ENCODE peak calls at places on chromosomes 6 and 20, in four cellular contexts. One of them, this sample, is unnamed.

GRCh38 chr20:32007787-32008616 is 2.2 kb upstream of the CCM2L start:
- DNase-seq in stomach: no peak
- DNase-seq in transverse colon: no peak
- DNase-seq in A549: no peak
- DNase-seq in this sample: no peak

GRCh38 chr6:159062564-159062945 is 17.8 kb upstream of the TAGAP start:
- DNase-seq in A549: no peak
- DNase-seq in transverse colon: no peak
- DNase-seq in stomach: no peak
- DNase-seq in this sample: no peak

GRCh38 chr6:100415780-100416179 is 48.9 kb downstream of the SIM1 start:
- DNase-seq in stomach: no peak
- DNase-seq in A549: no peak
- DNase-seq in transverse colon: no peak
- DNase-seq in this sample: no peak

GRCh38 chr20:54029176-54029575 is 41.2 kb downstream of the BCAS1 start:
- DNase-seq in A549: no peak
- DNase-seq in transverse colon: no peak
- DNase-seq in stomach: no peak
- DNase-seq in this sample: no peak

GRCh38 chr6:108685970-108686369 is 125.3 kb downstream of the FOXO3 start:
- DNase-seq in transverse colon: no peak
- DNase-seq in stomach: no peak
- DNase-seq in A549: no peak
- DNase-seq in this sample: no peak

GRCh38 chr20:54293526-54293925 is 85.6 kb downstream of the PFDN4 start:
- DNase-seq in transverse colon: no peak
- DNase-seq in A549: no peak
- DNase-seq in stomach: no peak
- DNase-seq in this sample: no peak

GRCh38 chr6:107304421-107305025 is 154.8 kb downstream of the PDSS2 start:
- DNase-seq in A549: no peak
- DNase-seq in transverse colon: no peak
- DNase-seq in stomach: no peak
- DNase-seq in this sample: no peak

GRCh38 chr6:134007077-134007476 is 45.3 kb downstream of the SLC2A12 start:
- DNase-seq in transverse colon: peak
- DNase-seq in A549: no peak
- DNase-seq in stomach: peak
- DNase-seq in this sample: no peak

GRCh38 chr20:34322267-34323105 is 19.3 kb upstream of the AHCY start:
- DNase-seq in stomach: no peak
- DNase-seq in transverse colon: no peak
- DNase-seq in A549: no peak
- DNase-seq in this sample: no peak

GRCh38 chr6:44542401-44543116 is 155.1 kb downstream of the CDC5L start:
- DNase-seq in transverse colon: no peak
- DNase-seq in stomach: no peak
- DNase-seq in A549: no peak
- DNase-seq in this sample: no peak

GRCh38 chr6:154650351-154650750 is 82.9 kb upstream of the SCAF8 start:
- DNase-seq in A549: no peak
- DNase-seq in transverse colon: no peak
- DNase-seq in stomach: no peak
- DNase-seq in this sample: no peak

DNA sequence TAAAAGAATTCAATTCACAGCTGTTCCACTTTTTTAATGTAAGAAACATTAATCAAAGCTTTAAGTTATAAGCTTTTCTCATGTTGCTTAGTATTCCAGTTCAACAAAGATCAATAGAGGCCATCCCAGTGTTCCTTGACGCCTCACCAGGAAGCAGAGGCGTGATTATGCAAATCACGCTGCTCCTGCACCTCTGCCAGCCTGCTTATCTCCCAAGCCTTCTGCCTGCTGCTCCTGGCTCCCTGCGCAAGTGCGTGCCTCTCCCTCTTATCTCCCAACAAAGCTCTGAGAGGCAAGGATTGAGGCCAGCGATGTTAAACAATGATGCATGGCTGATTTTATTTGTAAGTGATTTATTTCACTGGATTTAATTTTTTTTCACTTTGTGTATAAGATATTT is 42.8 kb downstream of the INSM1 start:
- DNase-seq in A549: no peak
- DNase-seq in stomach: peak
- DNase-seq in transverse colon: peak
- DNase-seq in this sample: no peak
- TF ChIP-seq EP300 in A549: no peak
- TF ChIP-seq EP300 in stomach: no peak
- TF ChIP-seq EP300 in transverse colon: no peak
- TF ChIP-seq EP300 in this sample: no peak

DNA sequence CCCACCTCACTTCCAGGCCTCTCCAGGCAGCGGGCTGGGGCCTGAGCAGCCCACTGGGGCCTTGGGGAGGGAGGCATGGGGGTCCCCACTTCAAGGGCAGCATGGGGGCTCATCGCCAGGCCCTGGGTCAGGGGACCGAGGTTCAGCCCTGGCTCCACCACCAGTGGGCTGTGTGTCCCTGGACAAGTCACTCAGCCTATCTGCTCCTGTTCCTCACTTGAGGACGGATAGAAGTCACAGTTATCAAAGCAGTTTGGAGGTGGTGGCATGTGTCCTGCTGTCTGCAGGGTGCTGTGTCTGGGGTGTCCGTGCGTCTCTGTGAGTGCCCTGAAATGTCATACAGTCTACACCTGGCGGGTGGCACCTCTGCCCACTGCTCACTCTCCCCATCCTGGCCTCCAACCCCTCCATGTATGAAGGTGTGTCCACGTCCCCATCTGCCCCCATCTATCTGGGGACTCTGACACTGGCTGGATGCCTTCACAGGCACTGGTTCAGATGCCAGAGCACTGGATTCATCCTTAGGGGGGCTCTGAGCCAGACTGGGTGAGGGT is 3.6 kb downstream of the EEF1A2 start:
- DNase-seq in stomach: no peak
- DNase-seq in transverse colon: no peak
- DNase-seq in A549: no peak
- DNase-seq in this sample: no peak
- H3K4me3 ChIP-seq in stomach: no peak
- H3K4me3 ChIP-seq in transverse colon: no peak
- H3K4me3 ChIP-seq in A549: no peak
- H3K4me3 ChIP-seq in this sample: no peak

GRCh38 chr20:49785851-49786174 is 26.8 kb upstream of the SLC9A8 start:
- DNase-seq in stomach: no peak
- DNase-seq in transverse colon: peak
- DNase-seq in A549: no peak
- DNase-seq in this sample: no peak
- TF ChIP-seq EP300 in stomach: no peak
- TF ChIP-seq EP300 in transverse colon: no peak
- TF ChIP-seq EP300 in A549: no peak
- TF ChIP-seq EP300 in this sample: no peak

DNA sequence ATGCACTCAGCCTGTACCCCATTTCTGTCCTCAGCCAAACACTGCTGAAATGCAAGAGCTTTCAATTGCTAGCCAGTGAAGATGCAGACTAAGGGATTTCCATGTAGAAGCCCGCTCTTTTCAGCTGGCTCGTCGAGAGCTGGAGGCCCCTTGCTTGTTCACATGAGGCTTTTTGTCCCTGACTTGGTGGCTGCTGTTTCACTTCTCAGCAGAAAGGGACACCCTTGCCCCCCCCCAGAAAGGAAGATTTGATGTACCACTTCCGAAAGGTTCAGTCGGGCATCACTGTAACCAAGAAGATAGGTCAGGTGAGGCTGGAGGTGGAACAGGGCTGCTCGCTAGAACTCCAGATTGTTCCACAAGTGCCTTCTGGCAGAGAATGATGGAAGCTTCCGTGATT is 23.3 kb downstream of the PTPN1 start:
- DNase-seq in stomach: no peak
- DNase-seq in A549: no peak
- DNase-seq in transverse colon: no peak
- DNase-seq in this sample: no peak
- H3K4me3 ChIP-seq in stomach: no peak
- H3K4me3 ChIP-seq in A549: no peak
- H3K4me3 ChIP-seq in transverse colon: no peak
- H3K4me3 ChIP-seq in this sample: no peak

DNA sequence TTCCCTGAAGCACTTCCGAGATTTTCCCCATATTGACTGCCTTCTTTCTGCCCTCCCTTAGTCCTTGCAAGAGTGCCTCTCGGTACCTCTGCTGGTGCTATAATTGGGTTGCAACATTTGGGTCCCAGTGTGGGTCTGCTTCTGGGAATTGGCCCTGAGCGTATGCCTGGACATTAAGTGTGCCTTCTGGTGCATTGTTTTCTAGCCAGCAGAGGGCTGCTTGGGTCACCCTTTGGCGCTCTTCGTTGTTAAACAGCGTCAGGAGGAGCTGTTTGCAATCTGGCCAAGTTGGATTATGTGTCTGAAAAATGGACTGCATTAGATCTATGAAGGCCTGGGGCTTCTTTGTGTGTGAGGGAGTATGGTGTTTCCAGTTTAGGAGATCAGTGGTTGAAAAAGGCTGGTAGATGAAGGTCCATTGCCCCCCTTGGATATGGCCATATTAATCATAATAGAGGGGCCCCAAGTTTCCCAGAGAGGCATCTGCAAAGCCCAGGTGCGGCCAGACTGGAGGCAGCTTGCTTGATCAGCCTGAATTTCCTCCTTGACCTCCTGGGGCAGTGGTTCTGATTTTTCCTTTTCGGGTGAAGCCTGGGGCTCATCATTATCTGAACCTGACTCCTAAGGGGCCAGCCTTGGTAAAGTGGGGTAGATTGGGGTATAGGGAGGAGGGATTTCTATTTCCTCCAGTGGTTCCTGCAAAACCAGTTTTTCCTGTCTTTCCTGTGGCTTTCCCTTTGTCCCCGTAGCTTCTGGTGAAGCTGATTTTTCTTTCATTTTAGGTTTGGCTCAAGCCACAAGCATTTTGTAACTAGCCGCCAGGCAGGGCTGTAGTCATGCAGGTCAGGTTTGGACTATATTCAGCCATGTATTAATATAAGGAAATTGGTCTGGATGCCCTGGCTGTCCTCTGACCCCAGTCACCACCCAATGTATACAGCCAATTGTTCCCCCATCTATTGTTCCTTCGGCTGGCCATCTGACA is 85.4 kb upstream of the GPR6 start:
- DNase-seq in stomach: peak
- DNase-seq in transverse colon: peak
- DNase-seq in A549: no peak
- DNase-seq in this sample: no peak
- TF ChIP-seq EP300 in stomach: no peak
- TF ChIP-seq EP300 in transverse colon: no peak
- TF ChIP-seq EP300 in A549: no peak
- TF ChIP-seq EP300 in this sample: no peak

This sample was measured in tibial nerve.